ENCODE peak calls at places on chromosomes 12 and 14, in four cellular contexts. U is ACHN, C is astrocyte of the spinal cord, P is NCI-H1092. I is an unnamed sample.

GRCh38 chr12:127373572-127373971 is 893.4 kb upstream of the TMEM132C start:
- DNase-seq in C (no peak), U (no peak), P (no peak), I (no peak)

GRCh38 chr12:28026701-28027100 is 54.2 kb upstream of the PTHLH start:
- DNase-seq in P (no peak), U (peak; percentile 27), C (no peak), I (peak; percentile 9)

GRCh38 chr12:3827301-3828000 is 45.7 kb downstream of the PARP11 start:
- DNase-seq in U (no peak), P (no peak), C (no peak), I (no peak)

GRCh38 chr12:95836185-95836609 is 22.6 kb upstream of the SNRPF start:
- DNase-seq in U (no peak), P (peak; percentile 15), C (peak; percentile 72), I (no peak)

GRCh38 chr12:75437564-75437963 is 43.0 kb upstream of the GLIPR1 start:
- DNase-seq in C (peak; percentile 40), P (no peak), U (peak; percentile 22), I (no peak)

GRCh38 chr12:112340983-112341840 is 41.0 kb downstream of the HECTD4 start:
- DNase-seq in C (no peak), U (no peak), P (no peak), I (no peak)

GRCh38 chr12:52946797-52947547 is 1.9 kb upstream of the KRT18 start:
- DNase-seq in C (peak; percentile 18), U (no peak), P (no peak), I (no peak)

GRCh38 chr14:96095058-96095457 is 55.9 kb downstream of the C14orf132 start:
- DNase-seq in U (no peak), P (no peak), C (no peak), I (no peak)

GRCh38 chr14:91284146-91284790 is 39.8 kb upstream of the GPR68 start:
- DNase-seq in U (peak; percentile 68), C (peak; percentile 67), P (no peak), I (no peak)

GRCh38 chr12:132550014-132550802 is 60.2 kb downstream of the LRCOL1 start:
- DNase-seq in U (no peak), P (no peak), C (no peak), I (no peak)

GRCh38 chr14:50875359-50876090 is 3.7 kb downstream of the ABHD12B start:
- DNase-seq in C (peak; percentile 52), U (no peak), P (no peak), I (no peak)

GRCh38 chr14:99609245-99610117 is 5.5 kb upstream of the CCDC85C start:
- DNase-seq in C (no peak), U (no peak), P (no peak), I (no peak)

GRCh38 chr14:67411820-67412421 is at the start of gene PLEK2:
- DNase-seq in P (no peak), C (peak; percentile 8), U (peak; percentile 66), I (no peak)

GRCh38 chr12:103913100-103913499 is 17.1 kb upstream of the HSP90B1 start:
- DNase-seq in P (no peak), C (no peak), U (no peak), I (no peak)

GRCh38 chr12:20196767-20197166 is 171.6 kb upstream of the PDE3A start:
- DNase-seq in C (no peak), U (no peak), P (no peak), I (no peak)

GRCh38 chr14:77053046-77053841 is 24.7 kb upstream of the IRF2BPL start:
- DNase-seq in P (no peak), U (peak; percentile 49), C (peak; percentile 69), I (no peak)

GRCh38 chr12:60148831-60149230 is 553.0 kb downstream of the SLC16A7 start:
- DNase-seq in P (no peak), U (peak; percentile 46), C (peak; percentile 74), I (no peak)

I was measured in NCI-H187 treated with DMSO at 0.1 percent for 48 hours.